ENCODE peak calls at places on chromosome 9, in ten cellular contexts. One of them, this sample, is unnamed.
A peak's percentile ranks its signal among the peaks of the same experiment; 100 is the strongest.

GRCh38 chr9:8616419-8616818 is 816.8 kb upstream of the DMAC1 start:
- DNase-seq in lower lobe of right lung: no peak
- DNase-seq in A549: no peak
- DNase-seq in GM06990: no peak
- DNase-seq in K562: no peak
- DNase-seq in T-cell: no peak
- DNase-seq in central memory CD4-positive, alpha-beta T cell: no peak
- DNase-seq in A172: peak; percentile 25
- DNase-seq in stimulated activated CD8-positive, alpha-beta memory T cell treated with anti-CD3 and anti-CD28 coated beads, Interleukin-12 subunit alpha, Interleukin-12 subunit beta, amount 100 ng/mL, for 4 hours: no peak
- DNase-seq in activated gamma-delta T cell treated with Interleukin-2 at 50 U/mL for 16 hours: no peak
- DNase-seq in this sample: no peak

GRCh38 chr9:127826253-127826913 is 23.7 kb downstream of the FPGS start:
- DNase-seq in central memory CD4-positive, alpha-beta T cell: no peak
- DNase-seq in GM06990: no peak
- DNase-seq in lower lobe of right lung: no peak
- DNase-seq in activated gamma-delta T cell treated with Interleukin-2 at 50 U/mL for 16 hours: no peak
- DNase-seq in A172: no peak
- DNase-seq in stimulated activated CD8-positive, alpha-beta memory T cell treated with anti-CD3 and anti-CD28 coated beads, Interleukin-12 subunit alpha, Interleukin-12 subunit beta, amount 100 ng/mL, for 4 hours: no peak
- DNase-seq in T-cell: no peak
- DNase-seq in A549: no peak
- DNase-seq in K562: no peak
- DNase-seq in this sample: no peak

GRCh38 chr9:76378367-76379073 is 15.7 kb downstream of the RFK start:
- DNase-seq in A172: no peak
- DNase-seq in A549: no peak
- DNase-seq in T-cell: no peak
- DNase-seq in lower lobe of right lung: no peak
- DNase-seq in K562: no peak
- DNase-seq in activated gamma-delta T cell treated with Interleukin-2 at 50 U/mL for 16 hours: no peak
- DNase-seq in GM06990: no peak
- DNase-seq in stimulated activated CD8-positive, alpha-beta memory T cell treated with anti-CD3 and anti-CD28 coated beads, Interleukin-12 subunit alpha, Interleukin-12 subunit beta, amount 100 ng/mL, for 4 hours: no peak
- DNase-seq in central memory CD4-positive, alpha-beta T cell: no peak
- DNase-seq in this sample: no peak

GRCh38 chr9:93827545-93828330 is 127.4 kb downstream of the BARX1 start:
- DNase-seq in T-cell: peak; percentile 29
- DNase-seq in activated gamma-delta T cell treated with Interleukin-2 at 50 U/mL for 16 hours: no peak
- DNase-seq in lower lobe of right lung: peak; percentile 62
- DNase-seq in GM06990: peak; percentile 43
- DNase-seq in stimulated activated CD8-positive, alpha-beta memory T cell treated with anti-CD3 and anti-CD28 coated beads, Interleukin-12 subunit alpha, Interleukin-12 subunit beta, amount 100 ng/mL, for 4 hours: no peak
- DNase-seq in A549: peak; percentile 89
- DNase-seq in central memory CD4-positive, alpha-beta T cell: peak; percentile 2
- DNase-seq in K562: peak; percentile 89
- DNase-seq in A172: no peak
- DNase-seq in this sample: no peak

GRCh38 chr9:130313103-130313858 is 47.7 kb downstream of the HMCN2 start:
- DNase-seq in K562: no peak
- DNase-seq in GM06990: no peak
- DNase-seq in stimulated activated CD8-positive, alpha-beta memory T cell treated with anti-CD3 and anti-CD28 coated beads, Interleukin-12 subunit alpha, Interleukin-12 subunit beta, amount 100 ng/mL, for 4 hours: no peak
- DNase-seq in central memory CD4-positive, alpha-beta T cell: no peak
- DNase-seq in lower lobe of right lung: peak; percentile 35
- DNase-seq in A549: no peak
- DNase-seq in T-cell: no peak
- DNase-seq in activated gamma-delta T cell treated with Interleukin-2 at 50 U/mL for 16 hours: no peak
- DNase-seq in A172: peak; percentile 53
- DNase-seq in this sample: no peak

GRCh38 chr9:107348836-107349235 is 65.8 kb downstream of the RAD23B start:
- DNase-seq in T-cell: no peak
- DNase-seq in K562: no peak
- DNase-seq in A172: no peak
- DNase-seq in stimulated activated CD8-positive, alpha-beta memory T cell treated with anti-CD3 and anti-CD28 coated beads, Interleukin-12 subunit alpha, Interleukin-12 subunit beta, amount 100 ng/mL, for 4 hours: no peak
- DNase-seq in A549: no peak
- DNase-seq in activated gamma-delta T cell treated with Interleukin-2 at 50 U/mL for 16 hours: no peak
- DNase-seq in lower lobe of right lung: no peak
- DNase-seq in GM06990: no peak
- DNase-seq in central memory CD4-positive, alpha-beta T cell: no peak
- DNase-seq in this sample: no peak

GRCh38 chr9:12716823-12717222 is 23.6 kb downstream of the TYRP1 start:
- DNase-seq in A172: no peak
- DNase-seq in K562: no peak
- DNase-seq in stimulated activated CD8-positive, alpha-beta memory T cell treated with anti-CD3 and anti-CD28 coated beads, Interleukin-12 subunit alpha, Interleukin-12 subunit beta, amount 100 ng/mL, for 4 hours: no peak
- DNase-seq in central memory CD4-positive, alpha-beta T cell: no peak
- DNase-seq in T-cell: no peak
- DNase-seq in A549: no peak
- DNase-seq in GM06990: no peak
- DNase-seq in lower lobe of right lung: no peak
- DNase-seq in activated gamma-delta T cell treated with Interleukin-2 at 50 U/mL for 16 hours: no peak
- DNase-seq in this sample: no peak

GRCh38 chr9:35682083-35682482 is 7.6 kb downstream of the TPM2 start:
- DNase-seq in T-cell: no peak
- DNase-seq in stimulated activated CD8-positive, alpha-beta memory T cell treated with anti-CD3 and anti-CD28 coated beads, Interleukin-12 subunit alpha, Interleukin-12 subunit beta, amount 100 ng/mL, for 4 hours: no peak
- DNase-seq in A549: no peak
- DNase-seq in activated gamma-delta T cell treated with Interleukin-2 at 50 U/mL for 16 hours: no peak
- DNase-seq in GM06990: no peak
- DNase-seq in K562: no peak
- DNase-seq in lower lobe of right lung: no peak
- DNase-seq in central memory CD4-positive, alpha-beta T cell: no peak
- DNase-seq in A172: no peak
- DNase-seq in this sample: no peak

GRCh38 chr9:103713631-103714030 is 380.5 kb upstream of the SMC2 start:
- DNase-seq in GM06990: no peak
- DNase-seq in T-cell: no peak
- DNase-seq in lower lobe of right lung: no peak
- DNase-seq in central memory CD4-positive, alpha-beta T cell: no peak
- DNase-seq in A549: no peak
- DNase-seq in stimulated activated CD8-positive, alpha-beta memory T cell treated with anti-CD3 and anti-CD28 coated beads, Interleukin-12 subunit alpha, Interleukin-12 subunit beta, amount 100 ng/mL, for 4 hours: no peak
- DNase-seq in A172: peak; percentile 71
- DNase-seq in K562: no peak
- DNase-seq in activated gamma-delta T cell treated with Interleukin-2 at 50 U/mL for 16 hours: no peak
- DNase-seq in this sample: no peak

GRCh38 chr9:116059466-116059865 is 94.1 kb upstream of the PAPPA start:
- DNase-seq in lower lobe of right lung: no peak
- DNase-seq in activated gamma-delta T cell treated with Interleukin-2 at 50 U/mL for 16 hours: no peak
- DNase-seq in T-cell: no peak
- DNase-seq in stimulated activated CD8-positive, alpha-beta memory T cell treated with anti-CD3 and anti-CD28 coated beads, Interleukin-12 subunit alpha, Interleukin-12 subunit beta, amount 100 ng/mL, for 4 hours: no peak
- DNase-seq in A549: no peak
- DNase-seq in K562: no peak
- DNase-seq in A172: no peak
- DNase-seq in GM06990: no peak
- DNase-seq in central memory CD4-positive, alpha-beta T cell: no peak
- DNase-seq in this sample: no peak

GRCh38 chr9:129568560-129569505 is 52.1 kb downstream of the C9orf50 start:
- DNase-seq in activated gamma-delta T cell treated with Interleukin-2 at 50 U/mL for 16 hours: no peak
- DNase-seq in A549: peak; percentile 53
- DNase-seq in GM06990: no peak
- DNase-seq in K562: peak; percentile 51
- DNase-seq in A172: no peak
- DNase-seq in stimulated activated CD8-positive, alpha-beta memory T cell treated with anti-CD3 and anti-CD28 coated beads, Interleukin-12 subunit alpha, Interleukin-12 subunit beta, amount 100 ng/mL, for 4 hours: no peak
- DNase-seq in lower lobe of right lung: peak; percentile 56
- DNase-seq in T-cell: peak; percentile 21
- DNase-seq in central memory CD4-positive, alpha-beta T cell: no peak
- DNase-seq in this sample: no peak

GRCh38 chr9:133701981-133702797 is 36.0 kb downstream of the SARDH start:
- DNase-seq in stimulated activated CD8-positive, alpha-beta memory T cell treated with anti-CD3 and anti-CD28 coated beads, Interleukin-12 subunit alpha, Interleukin-12 subunit beta, amount 100 ng/mL, for 4 hours: peak; percentile 49
- DNase-seq in A549: no peak
- DNase-seq in GM06990: no peak
- DNase-seq in K562: no peak
- DNase-seq in activated gamma-delta T cell treated with Interleukin-2 at 50 U/mL for 16 hours: peak; percentile 63
- DNase-seq in central memory CD4-positive, alpha-beta T cell: peak; percentile 72
- DNase-seq in lower lobe of right lung: peak; percentile 44
- DNase-seq in A172: no peak
- DNase-seq in T-cell: peak; percentile 81
- DNase-seq in this sample: no peak

GRCh38 chr9:137382444-137382727 is 40.6 kb downstream of the EXD3 start:
- DNase-seq in A549: no peak
- DNase-seq in lower lobe of right lung: no peak
- DNase-seq in T-cell: no peak
- DNase-seq in A172: no peak
- DNase-seq in central memory CD4-positive, alpha-beta T cell: no peak
- DNase-seq in stimulated activated CD8-positive, alpha-beta memory T cell treated with anti-CD3 and anti-CD28 coated beads, Interleukin-12 subunit alpha, Interleukin-12 subunit beta, amount 100 ng/mL, for 4 hours: no peak
- DNase-seq in K562: no peak
- DNase-seq in activated gamma-delta T cell treated with Interleukin-2 at 50 U/mL for 16 hours: no peak
- DNase-seq in GM06990: no peak
- DNase-seq in this sample: no peak

GRCh38 chr9:79700607-79701330 is 129.0 kb downstream of the TLE4 start:
- DNase-seq in A549: no peak
- DNase-seq in A172: no peak
- DNase-seq in T-cell: no peak
- DNase-seq in activated gamma-delta T cell treated with Interleukin-2 at 50 U/mL for 16 hours: no peak
- DNase-seq in lower lobe of right lung: no peak
- DNase-seq in stimulated activated CD8-positive, alpha-beta memory T cell treated with anti-CD3 and anti-CD28 coated beads, Interleukin-12 subunit alpha, Interleukin-12 subunit beta, amount 100 ng/mL, for 4 hours: no peak
- DNase-seq in central memory CD4-positive, alpha-beta T cell: no peak
- DNase-seq in K562: no peak
- DNase-seq in GM06990: no peak
- DNase-seq in this sample: no peak

GRCh38 chr9:107388890-107389289 is 100.7 kb downstream of the KLF4 start:
- DNase-seq in A549: no peak
- DNase-seq in lower lobe of right lung: no peak
- DNase-seq in K562: no peak
- DNase-seq in activated gamma-delta T cell treated with Interleukin-2 at 50 U/mL for 16 hours: no peak
- DNase-seq in central memory CD4-positive, alpha-beta T cell: no peak
- DNase-seq in A172: no peak
- DNase-seq in T-cell: no peak
- DNase-seq in stimulated activated CD8-positive, alpha-beta memory T cell treated with anti-CD3 and anti-CD28 coated beads, Interleukin-12 subunit alpha, Interleukin-12 subunit beta, amount 100 ng/mL, for 4 hours: no peak
- DNase-seq in GM06990: no peak
- DNase-seq in this sample: no peak

GRCh38 chr9:134644715-134645606 is 3.4 kb downstream of the COL5A1 start:
- DNase-seq in T-cell: no peak
- DNase-seq in central memory CD4-positive, alpha-beta T cell: no peak
- DNase-seq in A172: peak; percentile 99
- DNase-seq in activated gamma-delta T cell treated with Interleukin-2 at 50 U/mL for 16 hours: no peak
- DNase-seq in A549: peak; percentile 91
- DNase-seq in K562: peak; percentile 44
- DNase-seq in GM06990: no peak
- DNase-seq in lower lobe of right lung: no peak
- DNase-seq in stimulated activated CD8-positive, alpha-beta memory T cell treated with anti-CD3 and anti-CD28 coated beads, Interleukin-12 subunit alpha, Interleukin-12 subunit beta, amount 100 ng/mL, for 4 hours: no peak
- DNase-seq in this sample: no peak

GRCh38 chr9:87199819-87200218 is 252.5 kb upstream of the GAS1 start:
- DNase-seq in stimulated activated CD8-positive, alpha-beta memory T cell treated with anti-CD3 and anti-CD28 coated beads, Interleukin-12 subunit alpha, Interleukin-12 subunit beta, amount 100 ng/mL, for 4 hours: no peak
- DNase-seq in lower lobe of right lung: no peak
- DNase-seq in T-cell: no peak
- DNase-seq in A172: no peak
- DNase-seq in A549: no peak
- DNase-seq in GM06990: no peak
- DNase-seq in central memory CD4-positive, alpha-beta T cell: no peak
- DNase-seq in K562: no peak
- DNase-seq in activated gamma-delta T cell treated with Interleukin-2 at 50 U/mL for 16 hours: no peak
- DNase-seq in this sample: no peak

GRCh38 chr9:14671327-14671840 is 21.8 kb downstream of the ZDHHC21 start:
- DNase-seq in lower lobe of right lung: no peak
- DNase-seq in GM06990: no peak
- DNase-seq in T-cell: no peak
- DNase-seq in K562: no peak
- DNase-seq in A549: no peak
- DNase-seq in stimulated activated CD8-positive, alpha-beta memory T cell treated with anti-CD3 and anti-CD28 coated beads, Interleukin-12 subunit alpha, Interleukin-12 subunit beta, amount 100 ng/mL, for 4 hours: no peak
- DNase-seq in central memory CD4-positive, alpha-beta T cell: no peak
- DNase-seq in A172: no peak
- DNase-seq in activated gamma-delta T cell treated with Interleukin-2 at 50 U/mL for 16 hours: no peak
- DNase-seq in this sample: no peak

GRCh38 chr9:110214090-110214489 is 6.1 kb upstream of the C9orf152 start:
- DNase-seq in central memory CD4-positive, alpha-beta T cell: no peak
- DNase-seq in T-cell: no peak
- DNase-seq in A549: no peak
- DNase-seq in lower lobe of right lung: no peak
- DNase-seq in GM06990: no peak
- DNase-seq in K562: no peak
- DNase-seq in activated gamma-delta T cell treated with Interleukin-2 at 50 U/mL for 16 hours: no peak
- DNase-seq in A172: no peak
- DNase-seq in stimulated activated CD8-positive, alpha-beta memory T cell treated with anti-CD3 and anti-CD28 coated beads, Interleukin-12 subunit alpha, Interleukin-12 subunit beta, amount 100 ng/mL, for 4 hours: no peak
- DNase-seq in this sample: no peak

GRCh38 chr9:137128158-137129088 is 10.5 kb upstream of the GRIN1 start:
- DNase-seq in stimulated activated CD8-positive, alpha-beta memory T cell treated with anti-CD3 and anti-CD28 coated beads, Interleukin-12 subunit alpha, Interleukin-12 subunit beta, amount 100 ng/mL, for 4 hours: no peak
- DNase-seq in A549: no peak
- DNase-seq in A172: no peak
- DNase-seq in activated gamma-delta T cell treated with Interleukin-2 at 50 U/mL for 16 hours: no peak
- DNase-seq in K562: no peak
- DNase-seq in central memory CD4-positive, alpha-beta T cell: no peak
- DNase-seq in lower lobe of right lung: no peak
- DNase-seq in GM06990: peak; percentile 28
- DNase-seq in T-cell: no peak
- DNase-seq in this sample: no peak